ENCODE peak calls at places on chromosomes 5 and 9, in four cellular contexts. J is sigmoid colon; N is effector memory CD4-positive, alpha-beta T cell; C is pancreas. M is an unnamed sample.

GRCh38 chr9:94511943-94512265 is 43.0 kb upstream of the PCAT7 start:
- DNase-seq in N (no peak), J (no peak), C (no peak), M (no peak)

GRCh38 chr9:6680797-6681146 is 35.2 kb upstream of the GLDC start:
- DNase-seq in N (no peak), J (no peak), C (peak; percentile 78), M (peak; percentile 69)

GRCh38 chr9:104091028-104091590 is 3.0 kb upstream of the SMC2 start:
- DNase-seq in N (no peak), J (no peak), C (no peak), M (no peak)

GRCh38 chr5:40679998-40680681 is 425 bp downstream of the PTGER4 start:
- DNase-seq in J (peak; percentile 68), N (no peak), C (peak; percentile 70), M (peak; percentile 33)

GRCh38 chr5:124655943-124656459 is 90.4 kb downstream of the ZNF608 start:
- DNase-seq in C (no peak), N (no peak), J (no peak), M (peak; percentile 48)

GRCh38 chr5:4653475-4653874 is 486.7 kb upstream of the ADAMTS16 start:
- DNase-seq in C (no peak), N (no peak), J (no peak), M (no peak)

GRCh38 chr5:87004101-87004500 is 263.6 kb upstream of the RASA1 start:
- DNase-seq in J (no peak), C (no peak), N (no peak), M (no peak)

GRCh38 chr9:91536211-91536691 is 112.6 kb upstream of the NFIL3 start:
- DNase-seq in J (no peak), N (no peak), C (no peak), M (no peak)

GRCh38 chr9:7169717-7170348 is 412.1 kb downstream of the KDM4C start:
- DNase-seq in N (no peak), J (no peak), C (no peak), M (no peak)

GRCh38 chr5:73747696-73748380 is 121.8 kb downstream of the ARHGEF28 start:
- DNase-seq in C (no peak), N (no peak), J (no peak), M (no peak)

GRCh38 chr5:68928617-68929302 is 165.1 kb upstream of the SLC30A5 start:
- DNase-seq in J (no peak), C (no peak), N (no peak), M (no peak)

GRCh38 chr9:37836386-37836785 is 35.8 kb downstream of the DCAF10 start:
- DNase-seq in J (no peak), N (no peak), C (no peak), M (no peak)

GRCh38 chr9:127104465-127105311 is 17.7 kb downstream of the ANGPTL2 start:
- DNase-seq in C (no peak), J (no peak), N (no peak), M (no peak)

GRCh38 chr9:84828101-84828500 is 158.6 kb downstream of the NTRK2 start:
- DNase-seq in J (no peak), C (no peak), N (no peak), M (no peak)

GRCh38 chr5:169003721-169004481 is 297.0 kb downstream of the SLIT3 start:
- DNase-seq in C (no peak), J (no peak), N (no peak), M (no peak)

GRCh38 chr9:123322771-123323481 is 33.1 kb upstream of the CRB2 start:
- DNase-seq in J (no peak), C (no peak), N (peak; percentile 47), M (no peak)

GRCh38 chr9:137269231-137269772 is 8.2 kb upstream of the TOR4A start:
- DNase-seq in N (no peak), C (peak; percentile 72), J (peak; percentile 79), M (peak; percentile 70)

GRCh38 chr9:15287309-15287708 is 19.7 kb downstream of the TTC39B start:
- DNase-seq in C (no peak), N (no peak), J (no peak), M (no peak)

GRCh38 chr5:101174981-101175380 is 271.9 kb upstream of the ST8SIA4 start:
- DNase-seq in C (no peak), J (no peak), N (no peak), M (no peak)

GRCh38 chr5:74685979-74686631 is 1.1 kb downstream of the HEXB start:
- DNase-seq in J (no peak), C (no peak), N (no peak), M (no peak)

GRCh38 chr5:172501708-172502379 is 47.5 kb upstream of the SH3PXD2B start:
- DNase-seq in C (peak; percentile 24), J (peak; percentile 56), N (no peak), M (no peak)

GRCh38 chr5:137506296-137506695 is 7.2 kb upstream of the SPOCK1 start:
- DNase-seq in J (no peak), N (no peak), C (no peak), M (no peak)

GRCh38 chr9:97565262-97565661 is 63.8 kb downstream of the TMOD1 start:
- DNase-seq in J (no peak), C (no peak), N (no peak), M (no peak)

GRCh38 chr9:86828631-86829030 is 118.7 kb downstream of the GAS1 start:
- DNase-seq in J (no peak), C (no peak), N (no peak), M (no peak)

GRCh38 chr9:35792044-35792813 is 838 bp downstream of the NPR2 start:
- DNase-seq in N (no peak), C (no peak), J (no peak), M (no peak)

GRCh38 chr5:108418172-108418571 is 36.3 kb upstream of the FBXL17 start:
- DNase-seq in N (no peak), C (no peak), J (peak; percentile 56), M (no peak)

GRCh38 chr5:159410480-159410879 is 80.2 kb upstream of the IL12B start:
- DNase-seq in N (no peak), J (no peak), C (no peak), M (no peak)

GRCh38 chr9:35756743-35757526 is 2.9 kb upstream of the MSMP start:
- DNase-seq in J (peak; percentile 83), N (peak; percentile 54), C (peak; percentile 89), M (peak; percentile 77)

GRCh38 chr9:130036099-130036498 is 6.9 kb downstream of the FNBP1 start:
- DNase-seq in C (no peak), N (no peak), J (no peak), M (no peak)

GRCh38 chr5:60178101-60178500 is 284.6 kb upstream of the PDE4D start:
- DNase-seq in J (no peak), N (no peak), C (no peak), M (no peak)

GRCh38 chr5:120778491-120779293 is 314.6 kb downstream of the PRR16 start:
- DNase-seq in J (no peak), C (no peak), N (no peak), M (no peak)

GRCh38 chr9:127444283-127444920 is 6.8 kb downstream of the RPL12 start:
- DNase-seq in J (no peak), N (no peak), C (no peak), M (no peak)

GRCh38 chr9:87278971-87279731 is 218.5 kb upstream of the DAPK1 start:
- DNase-seq in J (no peak), C (no peak), N (no peak), M (no peak)

GRCh38 chr9:93673271-93673843 is 97.0 kb downstream of the PHF2 start:
- DNase-seq in J (peak; percentile 53), N (no peak), C (peak; percentile 50), M (no peak)

GRCh38 chr9:97577051-97577450 is 56.1 kb downstream of the TSTD2 start:
- DNase-seq in C (peak; percentile 21), N (no peak), J (no peak), M (no peak)

GRCh38 chr5:54180616-54181015 is 129.8 kb downstream of the ARL15 start:
- DNase-seq in N (no peak), C (no peak), J (no peak), M (no peak)

GRCh38 chr9:89473762-89474469 is 24.0 kb downstream of the SEMA4D start:
- DNase-seq in C (peak; percentile 25), N (no peak), J (peak; percentile 28), M (no peak)

GRCh38 chr9:121510766-121511555 is 11.3 kb upstream of the GGTA1 start:
- DNase-seq in C (no peak), N (no peak), J (no peak), M (no peak)
- H3K27me3 ChIP-seq in C (no peaks in the 10 kb centered on the region), N (no peaks in the 10 kb centered on the region), J (no peaks in the 10 kb centered on the region), M (no peaks in the 10 kb centered on the region)

GRCh38 chr5:126359884-126360283 is 63.3 kb upstream of the GRAMD2B start:
- DNase-seq in N (no peak), J (no peak), C (no peak), M (no peak)
- H3K4me3 ChIP-seq in N (no peak overlapping the region), J (no peak overlapping the region), C (no peak overlapping the region), M (no peak overlapping the region)

GRCh38 chr5:141121563-141121962 is at the start of gene PCDHB4:
- DNase-seq in C (peak; percentile 69), N (no peak), J (no peak), M (no peak)
- H3K9me3 ChIP-seq in C (no peaks in the 10 kb centered on the region), N (no peaks in the 10 kb centered on the region), J (peaks cover 3% of the 10 kb centered on the region), M (no peaks in the 10 kb centered on the region)

DNA sequence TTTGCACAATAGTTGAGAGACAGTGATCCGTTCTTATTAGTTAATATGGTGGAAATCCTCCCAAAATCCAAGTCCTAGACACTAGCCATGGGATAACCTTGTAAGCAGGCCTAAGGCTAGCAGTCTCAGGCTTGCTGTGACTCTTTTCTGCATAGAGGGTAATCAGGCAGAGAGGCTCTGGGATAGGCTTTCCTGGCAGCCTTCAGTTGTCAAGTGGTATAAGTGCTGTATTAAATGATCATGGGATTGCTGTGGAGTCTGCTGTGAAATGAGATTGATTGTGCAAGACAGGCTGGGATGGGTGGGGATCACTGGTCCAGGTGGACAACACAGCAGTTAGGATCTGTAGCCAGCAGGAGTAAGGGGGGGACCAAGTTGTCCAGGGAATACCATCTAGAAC is 416.4 kb downstream of the TLE4 start:
- DNase-seq in C (no peak), J (no peak), N (no peak), M (no peak)
- H3K27me3 ChIP-seq in C (no peaks in the 10 kb centered on the region), J (no peaks in the 10 kb centered on the region), N (no peaks in the 10 kb centered on the region), M (no peaks in the 10 kb centered on the region)

GRCh38 chr5:148899993-148900392 is 73.6 kb downstream of the ADRB2 start:
- DNase-seq in N (no peak), C (no peak), J (no peak), M (no peak)
- H3K4me3 ChIP-seq in N (no peak overlapping the region), C (no peak overlapping the region), J (no peak overlapping the region), M (no peak overlapping the region)

DNA sequence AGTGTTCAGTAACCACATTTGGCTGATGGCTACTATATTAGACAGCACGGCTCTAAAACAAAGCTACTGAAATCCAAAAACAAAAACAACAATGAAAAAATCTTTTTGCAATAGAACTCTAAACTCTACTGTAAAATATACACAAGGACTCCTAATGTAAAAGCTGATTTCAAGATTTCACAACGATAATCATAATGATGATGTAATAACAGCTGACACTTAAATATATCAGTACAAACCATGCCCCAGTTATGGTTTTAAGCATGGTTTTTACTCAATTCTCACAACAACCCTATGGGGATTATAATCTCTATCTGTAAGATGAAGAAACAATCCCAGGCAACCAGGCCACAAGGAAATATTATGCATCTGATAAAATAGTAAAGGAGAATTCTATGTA is 3.3 kb downstream of the ZNF300 start:
- DNase-seq in C (no peak), J (no peak), N (no peak), M (no peak)
- H3K9me3 ChIP-seq in C (peaks cover 15% of the 10 kb centered on the region), J (peaks cover 18% of the 10 kb centered on the region), N (peaks cover 19% of the 10 kb centered on the region), M (peaks cover 13% of the 10 kb centered on the region)